ENCODE peak calls at places on chromosomes 16 and 17, in nine cellular contexts. Q is CD8-positive, alpha-beta T cell; F is CD8-positive, alpha-beta memory T cell; H is sigmoid colon; A is thoracic aorta; G is aorta; U is prostate gland; Y is lower lobe of right lung; L is IMR-90. S is an unnamed sample.

GRCh38 chr16:67395458-67396158 is 2.3 kb upstream of the TPPP3 start:
- DNase-seq in Q (no peak), F (no peak), H (peak; percentile 61), A (no peak), G (peak; percentile 63), U (no peak), Y (no peak), L (peak; percentile 72), S (no peak)

GRCh38 chr17:17719199-17719940 is 38.1 kb downstream of the RAI1 start:
- DNase-seq in Q (no peak), F (no peak), H (no peak), A (no peak), G (no peak), U (no peak), Y (no peak), L (no peak), S (no peak)

GRCh38 chr16:26644912-26645543 is 421.7 kb upstream of the C16orf82 start:
- DNase-seq in Q (no peak), F (no peak), H (no peak), A (no peak), G (no peak), U (no peak), Y (no peak), L (no peak), S (peak; percentile 54)

GRCh38 chr16:27251561-27252205 is 16.9 kb downstream of the NSMCE1 start:
- DNase-seq in Q (no peak), F (no peak), H (no peak), A (no peak), G (no peak), U (no peak), Y (no peak), L (no peak), S (no peak)

GRCh38 chr17:53627511-53627910 is 195.2 kb upstream of the KIF2B start:
- DNase-seq in Q (no peak), F (no peak), H (no peak), A (no peak), G (no peak), U (no peak), Y (no peak), L (peak; percentile 69), S (no peak)

GRCh38 chr17:82245144-82246039 is 16.6 kb downstream of the SLC16A3 start:
- DNase-seq in Q (no peak), F (no peak), H (peak; percentile 73), A (no peak), G (no peak), U (no peak), Y (peak; percentile 45), L (no peak), S (no peak)

GRCh38 chr17:68097161-68097805 is 61.7 kb downstream of the KPNA2 start:
- DNase-seq in Q (no peak), F (no peak), H (no peak), A (no peak), G (no peak), U (no peak), Y (no peak), L (peak; percentile 26), S (no peak)

GRCh38 chr17:2090210-2090641 is 35.3 kb downstream of the HIC1 start:
- DNase-seq in Q (no peak), F (no peak), H (no peak), A (no peak), G (no peak), U (no peak), Y (no peak), L (no peak), S (no peak)

GRCh38 chr17:51487947-51488346 is 227.6 kb downstream of the UTP18 start:
- DNase-seq in Q (no peak), F (no peak), H (no peak), A (no peak), G (no peak), U (no peak), Y (no peak), L (no peak), S (no peak)

GRCh38 chr17:45409659-45410076 is 23.0 kb downstream of the ARHGAP27 start:
- DNase-seq in Q (no peak), F (no peak), H (no peak), A (no peak), G (no peak), U (no peak), Y (no peak), L (no peak), S (no peak)

GRCh38 chr17:38898291-38898679 is 27.1 kb upstream of the LASP1NB start:
- DNase-seq in Q (peak; percentile 24), F (peak; percentile 51), H (no peak), A (no peak), G (no peak), U (no peak), Y (no peak), L (no peak), S (no peak)

GRCh38 chr17:64480951-64481350 is 15.9 kb downstream of the POLG2 start:
- DNase-seq in Q (no peak), F (no peak), H (no peak), A (no peak), G (no peak), U (no peak), Y (no peak), L (no peak), S (no peak)

GRCh38 chr16:15548482-15548891 is 94.5 kb downstream of the MARF1 start:
- DNase-seq in Q (no peak), F (no peak), H (no peak), A (no peak), G (no peak), U (no peak), Y (no peak), L (peak; percentile 16), S (no peak)

GRCh38 chr16:30923554-30924085 is at the start of gene FBXL19:
- DNase-seq in Q (no peak), F (no peak), H (peak; percentile 78), A (no peak), G (peak; percentile 80), U (no peak), Y (peak; percentile 62), L (no peak), S (no peak)

GRCh38 chr16:78392585-78393195 is 293.2 kb downstream of the WWOX start:
- DNase-seq in Q (no peak), F (no peak), H (no peak), A (no peak), G (no peak), U (no peak), Y (no peak), L (no peak), S (no peak)

GRCh38 chr16:17014484-17015121 is 456.2 kb downstream of the XYLT1 start:
- DNase-seq in Q (no peak), F (no peak), H (no peak), A (no peak), G (no peak), U (no peak), Y (no peak), L (no peak), S (peak; percentile 0)

GRCh38 chr17:67982034-67982640 is 14.1 kb downstream of the C17orf58 start:
- DNase-seq in Q (no peak), F (no peak), H (no peak), A (no peak), G (no peak), U (no peak), Y (no peak), L (no peak), S (no peak)

GRCh38 chr16:79668502-79668901 is 68.0 kb upstream of the MAF start:
- DNase-seq in Q (no peak), F (no peak), H (no peak), A (no peak), G (no peak), U (no peak), Y (no peak), L (no peak), S (no peak)

GRCh38 chr16:69408451-69408850 is 16.0 kb upstream of the CYB5B start:
- DNase-seq in Q (no peak), F (no peak), H (no peak), A (no peak), G (no peak), U (no peak), Y (no peak), L (no peak), S (no peak)

GRCh38 chr17:8064590-8065019 is 22.9 kb downstream of the ALOX12B start:
- DNase-seq in Q (no peak), F (no peak), H (no peak), A (no peak), G (peak; percentile 56), U (no peak), Y (peak; percentile 35), L (no peak), S (no peak)

GRCh38 chr16:66308096-66308495 is 58.4 kb upstream of the CDH5 start:
- DNase-seq in Q (no peak), F (no peak), H (no peak), A (no peak), G (no peak), U (no peak), Y (no peak), L (no peak), S (no peak)
- H3K27me3 ChIP-seq in Q (no peaks in the 10 kb centered on the region), F (no peaks in the 10 kb centered on the region), H (no peaks in the 10 kb centered on the region), A (no peaks in the 10 kb centered on the region), G (no peaks in the 10 kb centered on the region), U (no peaks in the 10 kb centered on the region), Y (no peaks in the 10 kb centered on the region), L (peaks cover 62% of the 10 kb centered on the region), S (no peaks in the 10 kb centered on the region)

DNA sequence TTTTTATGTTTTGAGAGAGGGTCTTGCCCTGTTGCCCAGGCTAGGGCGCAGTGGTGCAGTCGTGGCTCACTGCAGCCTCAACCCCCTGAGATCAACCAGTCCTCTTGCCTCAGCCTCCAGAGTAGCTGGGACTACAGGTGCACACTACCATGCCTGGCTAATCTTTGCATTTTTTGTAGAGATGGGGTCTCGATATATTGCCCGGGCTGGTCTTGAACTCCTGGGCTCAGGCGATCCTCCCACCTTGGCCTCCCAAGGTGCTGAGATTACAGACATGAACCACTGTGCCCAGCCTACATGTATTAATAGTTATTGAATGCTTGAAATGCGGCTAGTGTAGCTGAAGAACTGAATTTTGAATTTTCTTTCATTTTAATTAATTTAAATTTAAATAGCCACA is 12.2 kb downstream of the C1QTNF1 start:
- DNase-seq in Q (no peak), F (no peak), H (peak; percentile 19), A (no peak), G (peak; percentile 9), U (no peak), Y (no peak), L (no peak), S (no peak)
- H3K4me1 ChIP-seq in Q (no peaks in the 10 kb centered on the region), F (no peaks in the 10 kb centered on the region), H (peaks cover 14% of the 10 kb centered on the region), A (peaks cover 77% of the 10 kb centered on the region), G (peaks cover 2% of the 10 kb centered on the region), U (peaks cover 12% of the 10 kb centered on the region), Y (peaks cover 42% of the 10 kb centered on the region), L (peaks cover 24% of the 10 kb centered on the region), S (peaks cover 36% of the 10 kb centered on the region)

GRCh38 chr17:40551874-40552768 is 13.2 kb downstream of the CCR7 start:
- DNase-seq in Q (peak; percentile 53), F (no peak), H (peak; percentile 86), A (no peak), G (peak; percentile 82), U (no peak), Y (peak; percentile 49), L (peak; percentile 99), S (no peak)
- H3K27ac ChIP-seq in Q (no peak overlapping the region), F (no peak overlapping the region), H (peak overlapping the region; percentile 89), A (peak overlapping the region; percentile 35), G (no peak overlapping the region), U (peak overlapping the region; percentile 31), Y (peak overlapping the region; percentile 83), L (peak overlapping the region; percentile 93), S (peak overlapping the region; percentile 88)

GRCh38 chr16:87604572-87605135 is 2.3 kb downstream of the JPH3 start:
- DNase-seq in Q (no peak), F (no peak), H (no peak), A (no peak), G (no peak), U (no peak), Y (no peak), L (no peak), S (no peak)
- H3K27me3 ChIP-seq in Q (peaks cover 9% of the 10 kb centered on the region), F (peaks cover 36% of the 10 kb centered on the region), H (peaks cover 25% of the 10 kb centered on the region), A (no peaks in the 10 kb centered on the region), G (no peaks in the 10 kb centered on the region), U (peaks cover 38% of the 10 kb centered on the region), Y (peaks cover 84% of the 10 kb centered on the region), L (peaks cover 64% of the 10 kb centered on the region), S (no peaks in the 10 kb centered on the region)

GRCh38 chr17:42312035-42312284 is 23.7 kb downstream of the STAT5A start:
- DNase-seq in Q (no peak), F (no peak), H (no peak), A (no peak), G (no peak), U (no peak), Y (no peak), L (no peak), S (no peak)
- H3K4me1 ChIP-seq in Q (peaks cover 65% of the 10 kb centered on the region), F (peaks cover 52% of the 10 kb centered on the region), H (peaks cover 34% of the 10 kb centered on the region), A (peaks cover 26% of the 10 kb centered on the region), G (no peaks in the 10 kb centered on the region), U (peaks cover 7% of the 10 kb centered on the region), Y (peaks cover 44% of the 10 kb centered on the region), L (peaks cover 11% of the 10 kb centered on the region), S (peaks cover 38% of the 10 kb centered on the region)